ENCODE peak calls at places on chromosome 22, in four cellular contexts. One of them, this sample, is unnamed.

GRCh38 chr22:32355760-32356159 is 1.9 kb upstream of the RFPL3 start:
- DNase-seq in heart left ventricle: no peak
- DNase-seq in K562: no peak
- DNase-seq in sigmoid colon: no peak
- DNase-seq in this sample: no peak

GRCh38 chr22:21951931-21952465 is 650 bp downstream of the PPM1F start:
- DNase-seq in heart left ventricle: no peak
- DNase-seq in K562: no peak
- DNase-seq in sigmoid colon: peak
- DNase-seq in this sample: no peak

GRCh38 chr22:17152971-17153370 is 6.1 kb downstream of the HDHD5 start:
- DNase-seq in heart left ventricle: no peak
- DNase-seq in K562: no peak
- DNase-seq in sigmoid colon: no peak
- DNase-seq in this sample: no peak

GRCh38 chr22:24230911-24231656 is 13.8 kb downstream of the GGT5 start:
- DNase-seq in heart left ventricle: no peak
- DNase-seq in K562: peak
- DNase-seq in sigmoid colon: peak
- DNase-seq in this sample: no peak

GRCh38 chr22:37633082-37633692 is 6.3 kb upstream of the SH3BP1 start:
- DNase-seq in heart left ventricle: no peak
- DNase-seq in K562: no peak
- DNase-seq in sigmoid colon: no peak
- DNase-seq in this sample: no peak

GRCh38 chr22:34808618-34809017 is 257.3 kb upstream of the ISX start:
- DNase-seq in heart left ventricle: no peak
- DNase-seq in K562: no peak
- DNase-seq in sigmoid colon: no peak
- DNase-seq in this sample: no peak

GRCh38 chr22:36435516-36436415 is 45.7 kb downstream of the TXN2 start:
- DNase-seq in heart left ventricle: no peak
- DNase-seq in K562: no peak
- DNase-seq in sigmoid colon: no peak
- DNase-seq in this sample: no peak

GRCh38 chr22:29765905-29766631 is 739 bp downstream of the ZMAT5 start:
- DNase-seq in heart left ventricle: no peak
- DNase-seq in K562: peak
- DNase-seq in sigmoid colon: no peak
- DNase-seq in this sample: no peak

GRCh38 chr22:41535244-41535643 is 9.0 kb downstream of the POLR3H start:
- DNase-seq in heart left ventricle: no peak
- DNase-seq in K562: no peak
- DNase-seq in sigmoid colon: no peak
- DNase-seq in this sample: no peak

GRCh38 chr22:24208012-24208749 is 26.9 kb downstream of the SUSD2 start:
- DNase-seq in heart left ventricle: peak
- DNase-seq in K562: no peak
- DNase-seq in sigmoid colon: peak
- DNase-seq in this sample: peak

GRCh38 chr22:29382575-29383328 is 5.6 kb downstream of the AP1B1 start:
- DNase-seq in heart left ventricle: no peak
- DNase-seq in K562: no peak
- DNase-seq in sigmoid colon: no peak
- DNase-seq in this sample: no peak

GRCh38 chr22:30605449-30606110 is 1.4 kb upstream of the TCN2 start:
- DNase-seq in heart left ventricle: no peak
- DNase-seq in K562: peak
- DNase-seq in sigmoid colon: no peak
- DNase-seq in this sample: no peak

GRCh38 chr22:44207981-44208317 is 27.2 kb downstream of the PARVG start:
- DNase-seq in heart left ventricle: no peak
- DNase-seq in K562: no peak
- DNase-seq in sigmoid colon: no peak
- DNase-seq in this sample: no peak

GRCh38 chr22:46843691-46844297 is 81.3 kb downstream of the TBC1D22A start:
- DNase-seq in heart left ventricle: no peak
- DNase-seq in K562: no peak
- DNase-seq in sigmoid colon: no peak
- DNase-seq in this sample: no peak
- H3K4me3 ChIP-seq in heart left ventricle: no peak
- H3K4me3 ChIP-seq in K562: no peak
- H3K4me3 ChIP-seq in sigmoid colon: no peak
- H3K4me3 ChIP-seq in this sample: no peak

GRCh38 chr22:20312396-20313191 is 7.3 kb downstream of the DGCR6L start:
- DNase-seq in heart left ventricle: no peak
- DNase-seq in K562: no peak
- DNase-seq in sigmoid colon: peak
- DNase-seq in this sample: peak
- TF ChIP-seq POLR2A in heart left ventricle: no peak
- TF ChIP-seq POLR2A in K562: no peak
- TF ChIP-seq POLR2A in sigmoid colon: no peak
- TF ChIP-seq POLR2A in this sample: no peak

GRCh38 chr22:18990355-18991137 is 54.5 kb upstream of the PRODH start:
- DNase-seq in heart left ventricle: no peak
- DNase-seq in K562: no peak
- DNase-seq in sigmoid colon: no peak
- DNase-seq in this sample: no peak

GRCh38 chr22:18988958-18989357 is 52.9 kb upstream of the PRODH start:
- DNase-seq in heart left ventricle: no peak
- DNase-seq in K562: no peak
- DNase-seq in sigmoid colon: no peak
- DNase-seq in this sample: no peak

GRCh38 chr22:18985761-18986160 is 49.7 kb upstream of the PRODH start:
- DNase-seq in heart left ventricle: no peak
- DNase-seq in K562: peak
- DNase-seq in sigmoid colon: peak
- DNase-seq in this sample: peak

GRCh38 chr22:18984564-18984963 is 48.5 kb upstream of the PRODH start:
- DNase-seq in heart left ventricle: no peak
- DNase-seq in K562: no peak
- DNase-seq in sigmoid colon: peak
- DNase-seq in this sample: peak

DNA sequence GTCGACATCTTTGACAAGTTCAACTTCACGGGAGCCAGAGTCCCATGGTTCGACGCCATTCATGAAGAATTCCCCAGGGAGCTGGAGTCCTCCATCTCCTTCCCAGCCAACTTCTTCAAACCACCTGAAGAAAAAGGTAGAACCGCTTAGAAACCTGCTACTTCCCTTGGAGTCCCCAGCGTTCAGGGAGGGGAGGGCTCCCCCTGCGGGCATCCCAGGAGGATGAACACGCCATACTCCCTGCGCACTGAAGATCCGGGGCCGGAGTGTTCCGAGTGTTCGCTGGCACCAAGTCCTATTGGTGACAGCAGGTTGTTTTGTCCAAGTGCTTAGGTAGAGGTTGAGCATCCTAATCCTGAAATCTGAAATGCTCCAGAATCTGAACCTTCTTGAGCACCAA is 51.7 kb upstream of the PRODH start:
- DNase-seq in heart left ventricle: no peak
- DNase-seq in K562: peak
- DNase-seq in sigmoid colon: no peak
- DNase-seq in this sample: no peak
- TF ChIP-seq CTCF in heart left ventricle: peak
- TF ChIP-seq CTCF in K562: peak
- TF ChIP-seq CTCF in sigmoid colon: no peak
- TF ChIP-seq CTCF in this sample: no peak

DNA sequence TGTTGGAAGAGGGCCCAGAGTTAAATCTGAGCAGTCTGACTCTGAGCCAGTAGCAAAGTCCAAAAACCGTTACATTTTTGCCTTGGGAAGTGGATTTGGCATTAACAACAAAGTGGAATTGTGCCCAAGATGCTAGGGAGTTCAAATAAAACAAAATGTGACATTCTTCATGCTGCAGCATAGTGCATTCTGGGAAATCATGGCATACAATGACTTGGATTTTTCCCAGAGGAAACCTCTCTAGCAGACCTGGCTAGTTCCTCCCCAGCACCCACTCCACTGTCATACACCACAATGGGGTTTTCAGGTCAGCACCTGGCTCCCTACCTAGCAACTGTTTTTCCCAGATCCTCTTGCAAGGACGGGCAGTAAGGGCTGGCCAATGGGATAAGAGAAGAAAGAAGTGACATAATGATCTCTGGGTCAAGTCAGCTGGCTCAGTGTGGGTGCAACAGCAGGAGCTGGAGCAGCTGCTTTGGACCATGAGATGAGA is 24.8 kb upstream of the CYB5R3 start:
- DNase-seq in heart left ventricle: no peak
- DNase-seq in K562: no peak
- DNase-seq in sigmoid colon: no peak
- DNase-seq in this sample: no peak
- H3K4me3 ChIP-seq in heart left ventricle: no peak
- H3K4me3 ChIP-seq in K562: no peak
- H3K4me3 ChIP-seq in sigmoid colon: no peak
- H3K4me3 ChIP-seq in this sample: no peak

DNA sequence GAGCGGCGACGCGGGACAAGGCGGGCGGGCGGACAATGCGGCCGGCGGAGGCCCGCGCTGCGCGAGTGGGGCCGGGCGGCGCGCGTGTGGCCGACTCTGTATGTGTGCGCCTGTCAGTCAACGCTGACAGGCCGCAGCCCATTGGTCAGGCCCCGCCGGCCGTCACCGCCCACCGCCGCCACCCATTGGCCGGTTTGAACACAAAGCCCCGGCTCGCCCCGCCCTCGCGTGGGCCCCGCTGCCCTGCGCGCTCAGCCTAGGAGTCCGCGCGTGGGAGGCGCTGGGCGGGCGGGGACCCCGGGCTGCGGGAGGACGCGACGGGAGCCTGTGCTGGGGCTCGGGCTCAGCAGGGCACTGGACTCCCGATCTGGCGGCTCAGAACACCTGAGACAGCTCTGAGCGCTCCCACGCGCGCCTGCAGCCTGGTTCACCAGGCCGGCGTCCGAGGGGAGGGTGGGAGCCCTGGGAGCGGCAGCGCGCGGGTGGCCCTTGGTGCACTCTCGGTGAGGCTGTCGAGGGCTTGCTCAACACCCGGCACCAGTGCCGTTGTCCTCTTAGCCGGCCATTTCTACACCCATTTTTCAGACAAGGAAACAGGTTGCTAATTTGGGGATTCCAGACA is at the start of gene SUN2:
- DNase-seq in heart left ventricle: peak
- DNase-seq in K562: peak
- DNase-seq in sigmoid colon: peak
- DNase-seq in this sample: peak
- TF ChIP-seq POLR2A in heart left ventricle: peak
- TF ChIP-seq POLR2A in K562: peak
- TF ChIP-seq POLR2A in sigmoid colon: peak
- TF ChIP-seq POLR2A in this sample: no peak